ENCODE peak calls at places on chromosomes 11 and 22, in four cellular contexts. F is K562, Q is HL-60, Y is GM12878. Z is an unnamed sample.

GRCh38 chr22:44331881-44332714 is 19.3 kb upstream of the SHISAL1 start:
- DNase-seq in F (no peak), Q (no peak), Y (no peak), Z (no peak)

GRCh38 chr11:32008879-32009548 is 81.9 kb upstream of the RCN1 start:
- DNase-seq in F (no peak), Q (no peak), Y (no peak), Z (no peak)

GRCh38 chr22:34592341-34592740 is 473.6 kb upstream of the ISX start:
- DNase-seq in F (no peak), Q (no peak), Y (no peak), Z (no peak)

GRCh38 chr11:7964873-7965272 is 374 bp downstream of the NLRP10 start:
- DNase-seq in F (no peak), Q (no peak), Y (no peak), Z (no peak)

GRCh38 chr22:33883961-33884808 is 36.1 kb downstream of the LARGE1 start:
- DNase-seq in F (no peak), Q (no peak), Y (no peak), Z (no peak)

GRCh38 chr22:44585559-44586121 is 87.6 kb upstream of the RTL6 start:
- DNase-seq in F (no peak), Q (no peak), Y (no peak), Z (no peak)

GRCh38 chr11:31656051-31656450 is 146.5 kb downstream of the ELP4 start:
- DNase-seq in F (no peak), Q (no peak), Y (no peak), Z (no peak)

GRCh38 chr11:19275496-19275895 is 34.8 kb upstream of the E2F8 start:
- DNase-seq in F (no peak), Q (no peak), Y (no peak), Z (no peak)

GRCh38 chr11:66059966-66060680 is 8.0 kb downstream of the SF3B2 start:
- DNase-seq in F (no peak), Q (no peak), Y (no peak), Z (no peak)

GRCh38 chr22:31891366-31892079 is 52.8 kb upstream of the YWHAH start:
- DNase-seq in F (peak; percentile 51), Q (no peak), Y (no peak), Z (no peak)

GRCh38 chr11:80943226-80943625 is 1502.4 kb upstream of the TENM4 start:
- DNase-seq in F (no peak), Q (no peak), Y (no peak), Z (no peak)

GRCh38 chr11:128956401-128957203 is 13.9 kb upstream of the TP53AIP1 start:
- DNase-seq in F (peak; percentile 38), Q (peak; percentile 14), Y (peak; percentile 45), Z (no peak)

GRCh38 chr22:32265882-32266767 is 11.0 kb upstream of the SLC5A4 start:
- DNase-seq in F (peak; percentile 52), Q (peak; percentile 66), Y (no peak), Z (peak; percentile 46)

GRCh38 chr11:111982532-111983186 is 42.5 kb upstream of the DLAT start:
- DNase-seq in F (no peak), Q (no peak), Y (no peak), Z (no peak)

GRCh38 chr11:2760196-2760871 is 60.5 kb upstream of the KCNQ1OT1 start:
- DNase-seq in F (no peak), Q (no peak), Y (no peak), Z (no peak)

GRCh38 chr22:37492428-37493344 is 6.5 kb upstream of the MFNG start:
- DNase-seq in F (peak; percentile 50), Q (peak; percentile 72), Y (no peak), Z (peak; percentile 77)

GRCh38 chr11:64856382-64857227 is 12.2 kb upstream of the CDC42BPG start:
- DNase-seq in F (no peak), Q (peak; percentile 96), Y (no peak), Z (no peak)

GRCh38 chr22:44698531-44699421 is 3.2 kb upstream of the PRR5 start:
- DNase-seq in F (no peak), Q (no peak), Y (no peak), Z (no peak)

GRCh38 chr22:39238561-39238960 is 6.2 kb downstream of the PDGFB start:
- DNase-seq in F (no peak), Q (no peak), Y (no peak), Z (no peak)

GRCh38 chr11:10459029-10459970 is 4.2 kb downstream of the AMPD3 start:
- DNase-seq in F (peak; percentile 58), Q (peak; percentile 86), Y (peak; percentile 80), Z (peak; percentile 32)
- TF ChIP-seq SPI1 in F (peak; percentile 57), Q (peak; percentile 76), Y (peak; percentile 90), Z (peak; percentile 88)

GRCh38 chr11:101487775-101488174 is 96.0 kb downstream of the TRPC6 start:
- DNase-seq in F (no peak), Q (no peak), Y (no peak), Z (no peak)

GRCh38 chr11:101478587-101479375 is 105.0 kb downstream of the TRPC6 start:
- DNase-seq in F (no peak), Q (no peak), Y (no peak), Z (no peak)

GRCh38 chr11:101477926-101478325 is 105.9 kb downstream of the TRPC6 start:
- DNase-seq in F (no peak), Q (no peak), Y (no peak), Z (no peak)

GRCh38 chr11:101482556-101483124 is 101.2 kb downstream of the TRPC6 start:
- DNase-seq in F (no peak), Q (no peak), Y (no peak), Z (no peak)
- TF ChIP-seq SPI1 in F (no peak), Q (no peak), Y (no peak), Z (no peak)

GRCh38 chr22:30782613-30783012 is 87.9 kb downstream of the OSBP2 start:
- DNase-seq in F (no peak), Q (no peak), Y (no peak), Z (no peak)
- TF ChIP-seq SPI1 in F (no peak), Q (no peak), Y (no peak), Z (no peak)

DNA sequence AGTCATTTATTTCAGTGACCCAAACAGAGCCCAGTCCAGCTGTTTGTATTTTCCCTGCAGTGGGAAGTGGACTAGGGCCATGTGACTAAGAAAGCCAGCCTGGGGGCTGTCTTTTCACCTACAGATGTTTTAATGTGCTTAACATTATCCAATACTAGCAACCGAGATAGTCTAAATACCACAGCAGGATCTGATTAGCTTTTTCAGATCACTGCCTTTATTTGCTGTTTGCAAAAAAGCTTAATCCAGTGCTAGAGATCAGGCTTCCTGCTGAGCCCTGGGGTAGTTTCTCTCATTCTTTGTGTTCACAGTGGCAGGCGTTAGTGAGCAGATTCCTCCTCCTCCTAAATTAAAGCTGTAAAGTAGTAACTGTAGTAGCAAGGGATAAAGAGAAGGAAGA is 35.0 kb downstream of the ZC3H12C start:
- DNase-seq in F (no peak), Q (no peak), Y (no peak), Z (no peak)
- TF ChIP-seq SPI1 in F (no peak), Q (no peak), Y (no peak), Z (no peak)